ENCODE peak calls at places on chromosome 10, in six cellular contexts. J is thyroid gland, D is A549, E is cardiac muscle cell, B is WERI-Rb-1, Q is SJSA1. T is an unnamed sample.
A peak's percentile ranks its signal among the peaks of the same experiment; 100 is the strongest.

GRCh38 chr10:15579605-15580004 is 140.1 kb downstream of the ITGA8 start:
- DNase-seq in J (no peak), D (no peak), E (no peak), B (no peak), Q (no peak), T (no peak)

GRCh38 chr10:5596611-5597341 is 69.6 kb downstream of the ASB13 start:
- DNase-seq in J (no peak), D (no peak), E (no peak), B (no peak), Q (peak; percentile 77), T (no peak)

GRCh38 chr10:36023939-36024338 is 381.8 kb upstream of the FZD8 start:
- DNase-seq in J (no peak), D (peak; percentile 69), E (peak; percentile 56), B (no peak), Q (peak; percentile 71), T (no peak)

GRCh38 chr10:69813632-69814031 is 11.9 kb downstream of the COL13A1 start:
- DNase-seq in J (no peak), D (no peak), E (no peak), B (no peak), Q (no peak), T (no peak)

GRCh38 chr10:9547921-9548904 is 1469.5 kb upstream of the CELF2 start:
- DNase-seq in J (no peak), D (no peak), E (no peak), B (no peak), Q (no peak), T (no peak)

GRCh38 chr10:120423350-120424197 is 33.5 kb upstream of the PLPP4 start:
- DNase-seq in J (peak; percentile 54), D (peak; percentile 36), E (peak; percentile 64), B (peak; percentile 51), Q (peak; percentile 51), T (peak; percentile 37)

GRCh38 chr10:124193309-124193696 is 99.9 kb upstream of the CHST15 start:
- DNase-seq in J (no peak), D (no peak), E (no peak), B (no peak), Q (no peak), T (no peak)

GRCh38 chr10:91471602-91472001 is 61.5 kb downstream of the HECTD2 start:
- DNase-seq in J (no peak), D (no peak), E (no peak), B (no peak), Q (no peak), T (no peak)

GRCh38 chr10:111107023-111107422 is 30.2 kb downstream of the ADRA2A start:
- DNase-seq in J (peak; percentile 21), D (no peak), E (no peak), B (peak; percentile 26), Q (no peak), T (no peak)

GRCh38 chr10:4622374-4622773 is 203.6 kb upstream of the AKR1E2 start:
- DNase-seq in J (no peak), D (no peak), E (no peak), B (no peak), Q (no peak), T (no peak)

GRCh38 chr10:14360951-14361350 is 30.2 kb upstream of the FRMD4A start:
- DNase-seq in J (no peak), D (no peak), E (no peak), B (no peak), Q (no peak), T (no peak)

GRCh38 chr10:29377333-29377961 is 88.6 kb downstream of the LYZL1 start:
- DNase-seq in J (no peak), D (peak; percentile 21), E (peak; percentile 50), B (no peak), Q (no peak), T (peak; percentile 29)

GRCh38 chr10:33886299-33886698 is 551.8 kb upstream of the NRP1 start:
- DNase-seq in J (no peak), D (no peak), E (no peak), B (no peak), Q (no peak), T (no peak)

GRCh38 chr10:48509974-48510692 is 94.7 kb downstream of the ARHGAP22 start:
- DNase-seq in J (no peak), D (peak; percentile 22), E (peak; percentile 50), B (peak; percentile 46), Q (no peak), T (peak; percentile 25)

GRCh38 chr10:76245951-76246495 is 814.6 kb downstream of the LRMDA start:
- DNase-seq in J (no peak), D (no peak), E (no peak), B (no peak), Q (no peak), T (no peak)

GRCh38 chr10:118458957-118459641 is 117.0 kb upstream of the FAM204A start:
- DNase-seq in J (no peak), D (no peak), E (no peak), B (no peak), Q (no peak), T (no peak)

GRCh38 chr10:3473271-3473670 is 300.7 kb upstream of the PITRM1 start:
- DNase-seq in J (no peak), D (no peak), E (no peak), B (no peak), Q (no peak), T (no peak)

GRCh38 chr10:26567349-26567721 is 129.2 kb downstream of the APBB1IP start:
- DNase-seq in J (no peak), D (no peak), E (peak; percentile 5), B (no peak), Q (no peak), T (no peak)

GRCh38 chr10:78276139-78276538 is 242.5 kb downstream of the RPS24 start:
- DNase-seq in J (no peak), D (no peak), E (no peak), B (no peak), Q (no peak), T (no peak)

GRCh38 chr10:92740762-92741161 is 51.0 kb downstream of the HHEX start:
- DNase-seq in J (no peak), D (no peak), E (no peak), B (no peak), Q (no peak), T (peak; percentile 40)

GRCh38 chr10:97866524-97867219 is 17.0 kb downstream of the GOLGA7B start:
- DNase-seq in J (no peak), D (no peak), E (no peak), B (no peak), Q (no peak), T (no peak)

GRCh38 chr10:97867220-97867800 is 17.7 kb downstream of the GOLGA7B start:
- DNase-seq in J (no peak), D (no peak), E (no peak), B (no peak), Q (no peak), T (no peak)

GRCh38 chr10:97869091-97870042 is 19.7 kb downstream of the GOLGA7B start:
- DNase-seq in J (peak; percentile 94), D (peak; percentile 89), E (peak; percentile 88), B (peak; percentile 94), Q (peak; percentile 88), T (peak; percentile 85)

GRCh38 chr10:97865488-97865887 is 15.8 kb downstream of the GOLGA7B start:
- DNase-seq in J (no peak), D (no peak), E (no peak), B (no peak), Q (no peak), T (no peak)

DNA sequence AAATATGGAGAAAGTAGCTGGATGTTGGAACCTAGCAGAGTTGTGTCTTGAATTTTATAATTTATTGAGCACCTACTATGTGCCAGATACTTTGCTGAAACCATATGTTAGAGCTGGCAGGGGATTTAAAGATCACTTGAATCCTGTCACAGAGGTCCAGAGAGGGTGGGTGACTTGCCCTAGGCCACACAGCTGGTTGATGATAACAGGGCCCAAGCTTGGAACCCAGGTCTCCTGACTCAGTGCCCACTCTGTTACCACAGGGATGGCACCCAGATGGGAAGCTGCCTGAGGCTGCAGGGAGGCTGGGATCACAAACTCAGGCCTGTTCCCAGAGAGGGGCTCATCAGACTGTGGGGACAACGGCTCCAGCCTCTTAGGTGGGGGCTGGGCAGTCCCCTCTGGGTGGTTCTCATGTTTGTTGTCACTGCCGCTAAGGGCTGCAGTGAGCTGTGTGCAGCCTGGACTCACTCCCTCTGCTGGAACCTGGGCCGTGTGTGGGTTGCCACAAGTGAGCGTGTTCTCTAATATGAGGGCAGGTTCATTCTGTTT is 18.6 kb downstream of the GOLGA7B start:
- DNase-seq in J (no peak), D (no peak), E (no peak), B (no peak), Q (no peak), T (no peak)
- H3K27ac ChIP-seq in J (no peak overlapping the region), D (no peak overlapping the region), E (no peak overlapping the region), B (peak overlapping the region; percentile 52), Q (no peak overlapping the region), T (no peak overlapping the region)

DNA sequence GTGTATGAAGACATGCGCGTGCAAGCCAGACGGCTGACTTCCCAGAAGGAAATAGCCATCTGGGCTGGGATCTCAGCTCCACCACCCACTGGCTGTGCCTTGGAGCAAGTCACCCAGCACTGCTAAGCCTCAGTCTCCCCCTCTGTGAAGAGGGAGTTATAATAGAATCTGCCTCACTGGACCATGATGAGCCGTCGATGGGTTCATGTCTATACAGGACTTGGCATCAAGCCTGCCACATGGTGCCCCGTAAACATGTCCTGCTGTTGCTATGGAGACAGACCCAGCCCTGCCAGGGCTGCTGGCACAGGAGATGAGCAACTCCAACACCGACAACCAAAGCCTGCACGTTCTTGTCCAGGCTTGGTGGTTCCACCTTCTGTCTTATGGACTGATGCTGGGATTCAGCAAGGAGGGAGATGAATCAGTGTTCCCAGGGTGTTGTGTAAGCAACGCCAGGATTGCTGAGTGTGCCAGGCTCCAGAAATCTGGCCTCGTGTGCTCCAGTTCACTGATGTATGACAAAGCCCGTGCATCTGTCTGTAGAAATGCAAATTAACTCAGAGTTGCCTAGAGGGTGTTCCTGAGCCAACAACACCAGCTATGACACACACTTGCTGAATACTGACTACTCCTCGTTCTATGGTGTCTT is 5.6 kb downstream of the GPR15LG start:
- DNase-seq in J (peak; percentile 69), D (peak; percentile 29), E (peak; percentile 38), B (no peak), Q (no peak), T (peak; percentile 80)
- H3K27ac ChIP-seq in J (no peak overlapping the region), D (no peak overlapping the region), E (no peak overlapping the region), B (peak overlapping the region; percentile 43), Q (no peak overlapping the region), T (peak overlapping the region; percentile 43)

DNA sequence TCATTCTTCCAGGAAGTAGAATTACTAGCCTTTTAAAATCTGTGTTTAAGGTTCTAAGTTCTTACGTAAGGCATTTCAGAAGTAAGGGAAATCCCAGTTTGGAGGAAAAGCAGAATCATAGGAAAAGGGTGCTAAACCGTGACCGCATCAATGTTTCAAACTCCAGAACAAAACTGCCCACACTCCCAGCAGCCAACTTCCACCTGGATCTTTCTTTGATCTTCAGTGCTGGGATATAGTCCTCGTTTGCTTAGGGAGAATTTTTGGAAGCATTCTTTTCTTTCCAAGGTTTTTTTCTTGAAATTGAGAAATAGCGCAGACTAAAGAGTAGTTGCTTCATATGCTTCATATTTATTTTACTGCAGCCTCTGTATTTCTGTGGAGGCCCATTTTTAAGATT is 8.9 kb downstream of the PROSER2 start:
- DNase-seq in J (no peak), D (no peak), E (no peak), B (no peak), Q (no peak), T (no peak)
- H3K27ac ChIP-seq in J (no peak overlapping the region), D (peak overlapping the region; percentile 69), E (no peak overlapping the region), B (no peak overlapping the region), Q (no peak overlapping the region), T (no peak overlapping the region)

DNA sequence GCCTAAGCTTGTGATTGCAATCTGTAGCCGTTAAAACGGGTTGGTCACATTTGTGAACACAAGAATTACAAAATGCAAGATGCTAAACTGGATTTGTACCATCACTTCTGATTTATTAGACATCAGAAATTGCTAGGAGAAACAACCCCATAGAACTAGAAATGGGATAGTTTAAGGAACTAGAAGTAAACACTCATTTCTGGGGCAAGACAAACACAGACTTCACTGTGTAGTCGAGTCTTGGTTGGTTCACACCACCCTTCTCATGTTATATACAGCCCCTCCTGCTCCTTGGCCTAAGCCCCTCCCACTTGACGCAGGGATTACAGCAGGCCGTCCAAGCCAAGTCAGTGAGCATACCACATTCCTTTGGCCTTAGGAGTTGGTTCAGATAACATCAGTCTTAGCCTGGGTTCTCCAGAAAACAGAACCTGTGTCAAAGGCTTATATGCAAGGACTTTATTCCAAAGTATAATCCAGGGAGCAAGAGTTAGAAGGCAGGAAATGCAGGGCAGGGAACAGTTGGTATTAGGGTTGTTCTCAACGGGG is 2.0 kb upstream of the NRAP start:
- DNase-seq in J (peak; percentile 19), D (peak; percentile 29), E (peak; percentile 86), B (no peak), Q (no peak), T (no peak)
- H3K27ac ChIP-seq in J (no peak overlapping the region), D (no peak overlapping the region), E (no peak overlapping the region), B (no peak overlapping the region), Q (peak overlapping the region; percentile 25), T (no peak overlapping the region)

T was measured in OCI-LY7.